ENCODE peak calls at places on chromosomes 4 and X, in ten cellular contexts. V is stimulated activated CD4-positive, alpha-beta T cell treated with anti-CD3 and anti-CD28 coated beads, Interleukin-15, amount 100 ng/mL, for 24 hours; L is hypothalamus; N is stimulated activated naive B cell treated with anti-CD40 and anti-IgM and Interleukin-4, amounts not matched to agents 10 μg/mL and 1 μg/mL and 100 μg/mL, for 72 hours; A is activated T-helper 1 cell treated with anti-CD3 and anti-CD28 coated beads, Interleukin-12 subunit alpha, Interleukin-12 subunit beta, Interleukin-2, Interleukin-4 antibody, amounts not matched to agents 30 ng/mL and 10 ng/mL and 1 ng/mL, durations not matched to agents 14 hours and 24 hours and 36 hours; P is neural progenitor cell; W is H9; O is NCI-H2171 treated with DMSO at 0.1 percent for 48 hours; G is body of pancreas; T is ascending aorta. Q is an unnamed sample.
A peak's percentile ranks its signal among the peaks of the same experiment; 100 is the strongest.

GRCh38 chrX:125758819-125759218 is 407.3 kb downstream of the DCAF12L2 start:
- DNase-seq in W (no peak), A (no peak), O (no peak), V (no peak), P (no peak), T (no peak), N (no peak), G (no peak), L (no peak), Q (no peak)

GRCh38 chr4:186030795-186031194 is 38.2 kb upstream of the TLR3 start:
- DNase-seq in A (no peak), N (no peak), P (no peak), L (no peak), V (no peak), G (no peak), T (no peak), W (no peak), O (no peak), Q (peak; percentile 34)

GRCh38 chr4:7487464-7487863 is 52.7 kb upstream of the PSAPL1 start:
- DNase-seq in W (no peak), L (no peak), N (no peak), A (no peak), P (peak; percentile 57), G (no peak), T (no peak), V (no peak), O (peak; percentile 10), Q (peak; percentile 81)

GRCh38 chrX:7689791-7690412 is 153.1 kb upstream of the VCX start:
- DNase-seq in L (no peak), N (no peak), A (no peak), T (no peak), G (no peak), O (no peak), V (no peak), W (no peak), P (no peak), Q (no peak)

GRCh38 chr4:185741795-185742194 is 70.2 kb downstream of the SORBS2 start:
- DNase-seq in W (no peak), L (no peak), V (no peak), P (no peak), A (no peak), O (no peak), G (no peak), N (no peak), T (no peak), Q (no peak)

GRCh38 chr4:88757067-88757466 is 59.4 kb upstream of the NAP1L5 start:
- DNase-seq in O (no peak), W (no peak), P (no peak), L (no peak), A (no peak), N (no peak), G (no peak), V (no peak), T (no peak), Q (no peak)

GRCh38 chr4:22607382-22607781 is 85.4 kb upstream of the GBA3 start:
- DNase-seq in P (peak; percentile 32), A (peak; percentile 11), O (no peak), V (peak; percentile 57), G (peak; percentile 67), L (peak; percentile 25), W (peak; percentile 52), N (peak; percentile 12), T (no peak), Q (no peak)

GRCh38 chr4:83282049-83282535 is 2.5 kb downstream of the COQ2 start:
- DNase-seq in P (peak; percentile 41), A (peak; percentile 45), W (no peak), G (peak; percentile 49), T (no peak), L (no peak), N (peak; percentile 36), V (peak; percentile 69), O (peak; percentile 32), Q (peak; percentile 53)

GRCh38 chr4:110516106-110516922 is 40.4 kb downstream of the ENPEP start:
- DNase-seq in G (peak; percentile 87), O (no peak), V (peak; percentile 81), L (peak; percentile 25), A (peak; percentile 60), W (peak; percentile 87), N (peak; percentile 42), P (peak; percentile 73), T (peak; percentile 9), Q (peak; percentile 38)

GRCh38 chrX:148976571-148976970 is 476.2 kb downstream of the AFF2 start:
- DNase-seq in O (no peak), G (no peak), W (no peak), P (no peak), A (no peak), T (no peak), L (no peak), V (no peak), N (no peak), Q (no peak)

GRCh38 chrX:1612641-1613286 is 2.1 kb upstream of the ASMT start:
- DNase-seq in O (no peak), A (no peak), P (no peak), L (no peak), V (no peak), N (no peak), G (no peak), T (no peak), W (no peak), Q (no peak)

GRCh38 chr4:176999943-177000543 is 207.3 kb upstream of the VEGFC start:
- DNase-seq in V (no peak), N (no peak), A (no peak), O (no peak), P (no peak), T (no peak), W (no peak), L (no peak), G (no peak), Q (no peak)

GRCh38 chrX:153469811-153470410 is 465 bp downstream of the HAUS7 start:
- DNase-seq in O (no peak), L (peak; percentile 52), V (peak; percentile 59), G (no peak), N (peak; percentile 8), W (no peak), T (no peak), A (peak; percentile 5), P (peak; percentile 66), Q (no peak)

GRCh38 chr4:147340111-147340510 is 140.8 kb upstream of the EDNRA start:
- DNase-seq in L (no peak), G (no peak), T (no peak), P (no peak), N (no peak), O (no peak), W (no peak), A (no peak), V (no peak), Q (no peak)